ENCODE peak calls at places on chromosome 11, in nine cellular contexts. One of them, this sample, is unnamed.

GRCh38 chr11:43937434-43938411 is 4.7 kb upstream of the C11orf96 start:
- DNase-seq in GM23338: no peak
- DNase-seq in esophagus squamous epithelium: no peak
- DNase-seq in spleen: no peak
- DNase-seq in neural progenitor cell: no peak
- DNase-seq in tibial nerve: no peak
- DNase-seq in stomach: no peak
- DNase-seq in ascending aorta: no peak
- DNase-seq in heart right ventricle: no peak
- DNase-seq in this sample: no peak

GRCh38 chr11:68160100-68160695 is 39.0 kb upstream of the CHKA start:
- DNase-seq in spleen: no peak
- DNase-seq in tibial nerve: no peak
- DNase-seq in neural progenitor cell: peak
- DNase-seq in heart right ventricle: no peak
- DNase-seq in ascending aorta: no peak
- DNase-seq in esophagus squamous epithelium: no peak
- DNase-seq in GM23338: no peak
- DNase-seq in stomach: no peak
- DNase-seq in this sample: no peak

GRCh38 chr11:121664144-121664543 is 211.4 kb upstream of the SORL1-AS1 start:
- DNase-seq in stomach: no peak
- DNase-seq in spleen: no peak
- DNase-seq in esophagus squamous epithelium: no peak
- DNase-seq in GM23338: no peak
- DNase-seq in neural progenitor cell: no peak
- DNase-seq in tibial nerve: no peak
- DNase-seq in heart right ventricle: no peak
- DNase-seq in ascending aorta: no peak
- DNase-seq in this sample: no peak

GRCh38 chr11:35419713-35420333 is 465 bp upstream of the SLC1A2 start:
- DNase-seq in spleen: no peak
- DNase-seq in esophagus squamous epithelium: no peak
- DNase-seq in tibial nerve: no peak
- DNase-seq in GM23338: peak
- DNase-seq in heart right ventricle: peak
- DNase-seq in stomach: no peak
- DNase-seq in neural progenitor cell: peak
- DNase-seq in ascending aorta: no peak
- DNase-seq in this sample: no peak

GRCh38 chr11:88414981-88415391 is 77.5 kb upstream of the CTSC start:
- DNase-seq in spleen: no peak
- DNase-seq in tibial nerve: no peak
- DNase-seq in esophagus squamous epithelium: no peak
- DNase-seq in stomach: no peak
- DNase-seq in ascending aorta: no peak
- DNase-seq in neural progenitor cell: no peak
- DNase-seq in heart right ventricle: no peak
- DNase-seq in GM23338: no peak
- DNase-seq in this sample: no peak

GRCh38 chr11:30342736-30343166 is 19.8 kb downstream of the ARL14EP start:
- DNase-seq in stomach: no peak
- DNase-seq in GM23338: no peak
- DNase-seq in spleen: no peak
- DNase-seq in esophagus squamous epithelium: no peak
- DNase-seq in ascending aorta: no peak
- DNase-seq in neural progenitor cell: no peak
- DNase-seq in tibial nerve: no peak
- DNase-seq in heart right ventricle: no peak
- DNase-seq in this sample: no peak

GRCh38 chr11:108115495-108116140 is 5.7 kb upstream of the ACAT1 start:
- DNase-seq in neural progenitor cell: peak
- DNase-seq in heart right ventricle: peak
- DNase-seq in GM23338: peak
- DNase-seq in ascending aorta: peak
- DNase-seq in stomach: peak
- DNase-seq in tibial nerve: peak
- DNase-seq in spleen: no peak
- DNase-seq in esophagus squamous epithelium: no peak
- DNase-seq in this sample: peak

GRCh38 chr11:92911478-92911877 is 58.0 kb upstream of the MTNR1B start:
- DNase-seq in heart right ventricle: no peak
- DNase-seq in GM23338: no peak
- DNase-seq in ascending aorta: no peak
- DNase-seq in esophagus squamous epithelium: no peak
- DNase-seq in stomach: no peak
- DNase-seq in neural progenitor cell: no peak
- DNase-seq in tibial nerve: no peak
- DNase-seq in spleen: no peak
- DNase-seq in this sample: no peak

GRCh38 chr11:64099436-64099835 is 63.7 kb downstream of the FLRT1 start:
- DNase-seq in stomach: no peak
- DNase-seq in heart right ventricle: no peak
- DNase-seq in tibial nerve: no peak
- DNase-seq in GM23338: no peak
- DNase-seq in spleen: no peak
- DNase-seq in neural progenitor cell: no peak
- DNase-seq in esophagus squamous epithelium: no peak
- DNase-seq in ascending aorta: no peak
- DNase-seq in this sample: no peak

GRCh38 chr11:64102005-64102738 is 63.7 kb downstream of the MACROD1 start:
- DNase-seq in tibial nerve: no peak
- DNase-seq in neural progenitor cell: no peak
- DNase-seq in spleen: no peak
- DNase-seq in stomach: no peak
- DNase-seq in ascending aorta: no peak
- DNase-seq in heart right ventricle: no peak
- DNase-seq in esophagus squamous epithelium: no peak
- DNase-seq in GM23338: no peak
- DNase-seq in this sample: no peak

GRCh38 chr11:64100782-64101358 is 65.0 kb downstream of the MACROD1 start:
- DNase-seq in stomach: no peak
- DNase-seq in GM23338: no peak
- DNase-seq in heart right ventricle: no peak
- DNase-seq in esophagus squamous epithelium: no peak
- DNase-seq in ascending aorta: no peak
- DNase-seq in tibial nerve: no peak
- DNase-seq in spleen: no peak
- DNase-seq in neural progenitor cell: no peak
- DNase-seq in this sample: no peak

GRCh38 chr11:64101461-64101860 is 64.5 kb downstream of the MACROD1 start:
- DNase-seq in heart right ventricle: no peak
- DNase-seq in neural progenitor cell: no peak
- DNase-seq in tibial nerve: no peak
- DNase-seq in GM23338: no peak
- DNase-seq in ascending aorta: no peak
- DNase-seq in spleen: no peak
- DNase-seq in stomach: no peak
- DNase-seq in esophagus squamous epithelium: no peak
- DNase-seq in this sample: no peak

GRCh38 chr11:64100345-64100744 is 64.6 kb downstream of the FLRT1 start:
- DNase-seq in ascending aorta: no peak
- DNase-seq in spleen: no peak
- DNase-seq in tibial nerve: no peak
- DNase-seq in stomach: no peak
- DNase-seq in heart right ventricle: no peak
- DNase-seq in esophagus squamous epithelium: no peak
- DNase-seq in neural progenitor cell: no peak
- DNase-seq in GM23338: peak
- DNase-seq in this sample: no peak
- TF ChIP-seq CTCF in ascending aorta: no peak
- TF ChIP-seq CTCF in spleen: no peak
- TF ChIP-seq CTCF in tibial nerve: no peak
- TF ChIP-seq CTCF in stomach: no peak
- TF ChIP-seq CTCF in heart right ventricle: no peak
- TF ChIP-seq CTCF in esophagus squamous epithelium: no peak
- TF ChIP-seq CTCF in neural progenitor cell: peak
- TF ChIP-seq CTCF in GM23338: peak
- TF ChIP-seq CTCF in this sample: no peak

GRCh38 chr11:57387284-57388030 is 3.0 kb downstream of the PRG2 start:
- DNase-seq in tibial nerve: no peak
- DNase-seq in heart right ventricle: peak
- DNase-seq in stomach: no peak
- DNase-seq in GM23338: no peak
- DNase-seq in esophagus squamous epithelium: no peak
- DNase-seq in neural progenitor cell: no peak
- DNase-seq in ascending aorta: no peak
- DNase-seq in spleen: no peak
- DNase-seq in this sample: no peak
- TF ChIP-seq CTCF in tibial nerve: no peak
- TF ChIP-seq CTCF in heart right ventricle: peak
- TF ChIP-seq CTCF in stomach: no peak
- TF ChIP-seq CTCF in GM23338: peak
- TF ChIP-seq CTCF in esophagus squamous epithelium: no peak
- TF ChIP-seq CTCF in neural progenitor cell: no peak
- TF ChIP-seq CTCF in ascending aorta: no peak
- TF ChIP-seq CTCF in spleen: no peak
- TF ChIP-seq CTCF in this sample: no peak

GRCh38 chr11:70569996-70570692 is 171.8 kb downstream of the CTTN start:
- DNase-seq in stomach: no peak
- DNase-seq in GM23338: no peak
- DNase-seq in heart right ventricle: no peak
- DNase-seq in ascending aorta: no peak
- DNase-seq in tibial nerve: no peak
- DNase-seq in spleen: peak
- DNase-seq in esophagus squamous epithelium: no peak
- DNase-seq in neural progenitor cell: no peak
- DNase-seq in this sample: no peak

GRCh38 chr11:70567680-70568503 is 169.6 kb downstream of the CTTN start:
- DNase-seq in ascending aorta: no peak
- DNase-seq in GM23338: peak
- DNase-seq in tibial nerve: peak
- DNase-seq in stomach: no peak
- DNase-seq in heart right ventricle: peak
- DNase-seq in spleen: peak
- DNase-seq in neural progenitor cell: peak
- DNase-seq in esophagus squamous epithelium: no peak
- DNase-seq in this sample: peak

GRCh38 chr11:70566768-70567530 is 168.6 kb downstream of the CTTN start:
- DNase-seq in ascending aorta: no peak
- DNase-seq in esophagus squamous epithelium: no peak
- DNase-seq in spleen: no peak
- DNase-seq in heart right ventricle: no peak
- DNase-seq in GM23338: no peak
- DNase-seq in tibial nerve: no peak
- DNase-seq in stomach: no peak
- DNase-seq in neural progenitor cell: no peak
- DNase-seq in this sample: no peak

GRCh38 chr11:70569173-70569890 is 171.0 kb downstream of the CTTN start:
- DNase-seq in stomach: no peak
- DNase-seq in ascending aorta: no peak
- DNase-seq in spleen: peak
- DNase-seq in neural progenitor cell: no peak
- DNase-seq in tibial nerve: no peak
- DNase-seq in heart right ventricle: no peak
- DNase-seq in GM23338: no peak
- DNase-seq in esophagus squamous epithelium: no peak
- DNase-seq in this sample: no peak

GRCh38 chr11:70568504-70569172 is 170.3 kb downstream of the CTTN start:
- DNase-seq in neural progenitor cell: peak
- DNase-seq in tibial nerve: peak
- DNase-seq in ascending aorta: no peak
- DNase-seq in stomach: no peak
- DNase-seq in GM23338: peak
- DNase-seq in spleen: peak
- DNase-seq in heart right ventricle: peak
- DNase-seq in esophagus squamous epithelium: no peak
- DNase-seq in this sample: peak
- TF ChIP-seq CTCF in neural progenitor cell: peak
- TF ChIP-seq CTCF in tibial nerve: no peak
- TF ChIP-seq CTCF in ascending aorta: no peak
- TF ChIP-seq CTCF in stomach: no peak
- TF ChIP-seq CTCF in GM23338: peak
- TF ChIP-seq CTCF in spleen: no peak
- TF ChIP-seq CTCF in heart right ventricle: peak
- TF ChIP-seq CTCF in esophagus squamous epithelium: no peak
- TF ChIP-seq CTCF in this sample: no peak

GRCh38 chr11:125627236-125627910 is 2.4 kb downstream of the CHEK1 start:
- DNase-seq in tibial nerve: no peak
- DNase-seq in ascending aorta: no peak
- DNase-seq in spleen: no peak
- DNase-seq in esophagus squamous epithelium: no peak
- DNase-seq in GM23338: no peak
- DNase-seq in neural progenitor cell: no peak
- DNase-seq in stomach: no peak
- DNase-seq in heart right ventricle: no peak
- DNase-seq in this sample: no peak

GRCh38 chr11:125625225-125625593 is 246 bp downstream of the CHEK1 start:
- DNase-seq in spleen: no peak
- DNase-seq in stomach: no peak
- DNase-seq in tibial nerve: no peak
- DNase-seq in neural progenitor cell: no peak
- DNase-seq in ascending aorta: no peak
- DNase-seq in esophagus squamous epithelium: no peak
- DNase-seq in heart right ventricle: no peak
- DNase-seq in GM23338: peak
- DNase-seq in this sample: no peak

GRCh38 chr11:125624756-125625213 is at the start of gene CHEK1:
- DNase-seq in spleen: no peak
- DNase-seq in neural progenitor cell: no peak
- DNase-seq in stomach: no peak
- DNase-seq in esophagus squamous epithelium: no peak
- DNase-seq in heart right ventricle: no peak
- DNase-seq in GM23338: no peak
- DNase-seq in ascending aorta: no peak
- DNase-seq in tibial nerve: no peak
- DNase-seq in this sample: no peak

GRCh38 chr11:125625594-125626380 is 824 bp downstream of the CHEK1 start:
- DNase-seq in stomach: peak
- DNase-seq in spleen: peak
- DNase-seq in esophagus squamous epithelium: peak
- DNase-seq in GM23338: peak
- DNase-seq in neural progenitor cell: peak
- DNase-seq in heart right ventricle: peak
- DNase-seq in tibial nerve: peak
- DNase-seq in ascending aorta: peak
- DNase-seq in this sample: peak

GRCh38 chr11:125626381-125626950 is 1.5 kb downstream of the CHEK1 start:
- DNase-seq in stomach: no peak
- DNase-seq in tibial nerve: no peak
- DNase-seq in ascending aorta: no peak
- DNase-seq in spleen: no peak
- DNase-seq in heart right ventricle: no peak
- DNase-seq in neural progenitor cell: no peak
- DNase-seq in esophagus squamous epithelium: no peak
- DNase-seq in GM23338: peak
- DNase-seq in this sample: no peak
- TF ChIP-seq CTCF in stomach: no peak
- TF ChIP-seq CTCF in tibial nerve: no peak
- TF ChIP-seq CTCF in ascending aorta: no peak
- TF ChIP-seq CTCF in spleen: no peak
- TF ChIP-seq CTCF in heart right ventricle: no peak
- TF ChIP-seq CTCF in neural progenitor cell: peak
- TF ChIP-seq CTCF in esophagus squamous epithelium: no peak
- TF ChIP-seq CTCF in GM23338: peak
- TF ChIP-seq CTCF in this sample: no peak

GRCh38 chr11:10387209-10388083 is 67.6 kb upstream of the AMPD3 start:
- DNase-seq in esophagus squamous epithelium: no peak
- DNase-seq in heart right ventricle: peak
- DNase-seq in tibial nerve: peak
- DNase-seq in stomach: no peak
- DNase-seq in GM23338: no peak
- DNase-seq in neural progenitor cell: no peak
- DNase-seq in spleen: no peak
- DNase-seq in ascending aorta: no peak
- DNase-seq in this sample: no peak
- TF ChIP-seq CTCF in esophagus squamous epithelium: no peak
- TF ChIP-seq CTCF in heart right ventricle: no peak
- TF ChIP-seq CTCF in tibial nerve: no peak
- TF ChIP-seq CTCF in stomach: no peak
- TF ChIP-seq CTCF in GM23338: no peak
- TF ChIP-seq CTCF in neural progenitor cell: no peak
- TF ChIP-seq CTCF in spleen: no peak
- TF ChIP-seq CTCF in ascending aorta: no peak
- TF ChIP-seq CTCF in this sample: no peak

GRCh38 chr11:81570669-81571068 is 1163.0 kb downstream of the FAM181B start:
- DNase-seq in esophagus squamous epithelium: no peak
- DNase-seq in neural progenitor cell: no peak
- DNase-seq in spleen: no peak
- DNase-seq in heart right ventricle: no peak
- DNase-seq in tibial nerve: no peak
- DNase-seq in GM23338: peak
- DNase-seq in stomach: no peak
- DNase-seq in ascending aorta: no peak
- DNase-seq in this sample: no peak
- TF ChIP-seq CTCF in esophagus squamous epithelium: no peak
- TF ChIP-seq CTCF in neural progenitor cell: peak
- TF ChIP-seq CTCF in spleen: no peak
- TF ChIP-seq CTCF in heart right ventricle: no peak
- TF ChIP-seq CTCF in tibial nerve: no peak
- TF ChIP-seq CTCF in GM23338: peak
- TF ChIP-seq CTCF in stomach: no peak
- TF ChIP-seq CTCF in ascending aorta: no peak
- TF ChIP-seq CTCF in this sample: no peak